ENCODE peak calls at places on chromosomes 11 and 22, in eight cellular contexts. F is heart left ventricle, I is IMR-90, L is tibial nerve, R is Peyer's patch, Q is A549, K is suprapubic skin, S is GM12892. G is an unnamed sample.

GRCh38 chr11:33172996-33173395 is 11.7 kb upstream of the CSTF3 start:
- DNase-seq in K (no peak), L (no peak), R (no peak), F (peak; percentile 38), Q (no peak), S (no peak), I (peak; percentile 31), G (no peak)

GRCh38 chr22:19085233-19086043 is 36.8 kb downstream of the DGCR2 start:
- DNase-seq in R (no peak), F (no peak), I (peak; percentile 52), K (no peak), L (no peak), S (no peak), Q (peak; percentile 18), G (no peak)

GRCh38 chr11:115257286-115258077 is 246.7 kb downstream of the CADM1 start:
- DNase-seq in L (no peak), Q (no peak), K (no peak), F (no peak), R (no peak), S (no peak), I (no peak), G (no peak)

GRCh38 chr22:43923191-43923590 is 414 bp upstream of the PNPLA3 start:
- DNase-seq in S (no peak), F (no peak), Q (no peak), K (no peak), L (no peak), R (no peak), I (no peak), G (no peak)

GRCh38 chr11:71489311-71490043 is 36.5 kb downstream of the NADSYN1 start:
- DNase-seq in L (no peak), F (no peak), I (peak; percentile 82), Q (peak; percentile 23), R (no peak), S (peak; percentile 69), K (no peak), G (no peak)

GRCh38 chr22:37462983-37463382 is 23.2 kb downstream of the MFNG start:
- DNase-seq in L (no peak), K (no peak), F (no peak), I (peak; percentile 49), S (no peak), R (no peak), Q (no peak), G (no peak)

GRCh38 chr22:33477131-33478111 is 419.2 kb upstream of the SYN3 start:
- DNase-seq in Q (no peak), L (no peak), F (no peak), I (no peak), K (no peak), S (no peak), R (no peak), G (no peak)

GRCh38 chr11:92784313-92784712 is 185.1 kb upstream of the MTNR1B start:
- DNase-seq in L (no peak), K (no peak), S (no peak), F (no peak), I (no peak), Q (no peak), R (no peak), G (no peak)

GRCh38 chr11:34261095-34261494 is 96.7 kb downstream of the ABTB2 start:
- DNase-seq in K (no peak), L (no peak), Q (no peak), I (no peak), S (no peak), R (no peak), F (no peak), G (no peak)

GRCh38 chr11:15200696-15201095 is 86.0 kb downstream of the INSC start:
- DNase-seq in R (no peak), Q (no peak), I (no peak), K (no peak), L (no peak), F (no peak), S (no peak), G (no peak)

GRCh38 chr11:11841121-11841604 is 609 bp upstream of the USP47 start:
- DNase-seq in I (no peak), K (peak; percentile 69), L (peak; percentile 27), S (peak; percentile 15), Q (peak; percentile 49), F (peak; percentile 58), R (no peak), G (peak; percentile 57)

GRCh38 chr11:120482149-120482548 is 29.4 kb upstream of the GRIK4 start:
- DNase-seq in Q (peak; percentile 2), L (no peak), R (no peak), I (peak; percentile 39), S (no peak), K (no peak), F (no peak), G (no peak)

GRCh38 chr11:76614471-76615183 is 55.9 kb downstream of the LRRC32 start:
- DNase-seq in I (no peak), L (no peak), S (no peak), F (peak; percentile 83), R (peak; percentile 44), Q (no peak), K (peak; percentile 87), G (no peak)

GRCh38 chr11:110763249-110764011 is 51.2 kb upstream of the ARHGAP20 start:
- DNase-seq in Q (no peak), R (no peak), F (no peak), K (no peak), I (peak; percentile 80), L (peak; percentile 37), S (no peak), G (no peak)

GRCh38 chr11:2889399-2890273 is 4.1 kb upstream of the CDKN1C start:
- DNase-seq in K (no peak), R (no peak), I (no peak), Q (no peak), L (no peak), F (no peak), S (no peak), G (peak; percentile 51)

GRCh38 chr22:30821863-30822215 is 127.2 kb downstream of the OSBP2 start:
- DNase-seq in K (no peak), S (no peak), Q (no peak), R (no peak), L (no peak), F (no peak), I (no peak), G (no peak)

GRCh38 chr11:11533751-11534150 is 88.1 kb downstream of the GALNT18 start:
- DNase-seq in L (no peak), S (no peak), R (no peak), I (no peak), Q (no peak), F (no peak), K (no peak), G (no peak)

GRCh38 chr11:47156333-47156732 is 20.3 kb downstream of the ARFGAP2 start:
- DNase-seq in S (no peak), I (peak; percentile 25), K (no peak), R (no peak), F (no peak), Q (no peak), L (no peak), G (no peak)

GRCh38 chr11:10301656-10302293 is 3.1 kb upstream of the ADM start:
- DNase-seq in Q (no peak), L (no peak), R (no peak), K (no peak), S (no peak), I (peak; percentile 94), F (no peak), G (no peak)

GRCh38 chr22:19567383-19568009 is 43.3 kb upstream of the CLDN5 start:
- DNase-seq in L (no peak), Q (no peak), S (no peak), F (no peak), K (no peak), I (no peak), R (no peak), G (no peak)

DNA sequence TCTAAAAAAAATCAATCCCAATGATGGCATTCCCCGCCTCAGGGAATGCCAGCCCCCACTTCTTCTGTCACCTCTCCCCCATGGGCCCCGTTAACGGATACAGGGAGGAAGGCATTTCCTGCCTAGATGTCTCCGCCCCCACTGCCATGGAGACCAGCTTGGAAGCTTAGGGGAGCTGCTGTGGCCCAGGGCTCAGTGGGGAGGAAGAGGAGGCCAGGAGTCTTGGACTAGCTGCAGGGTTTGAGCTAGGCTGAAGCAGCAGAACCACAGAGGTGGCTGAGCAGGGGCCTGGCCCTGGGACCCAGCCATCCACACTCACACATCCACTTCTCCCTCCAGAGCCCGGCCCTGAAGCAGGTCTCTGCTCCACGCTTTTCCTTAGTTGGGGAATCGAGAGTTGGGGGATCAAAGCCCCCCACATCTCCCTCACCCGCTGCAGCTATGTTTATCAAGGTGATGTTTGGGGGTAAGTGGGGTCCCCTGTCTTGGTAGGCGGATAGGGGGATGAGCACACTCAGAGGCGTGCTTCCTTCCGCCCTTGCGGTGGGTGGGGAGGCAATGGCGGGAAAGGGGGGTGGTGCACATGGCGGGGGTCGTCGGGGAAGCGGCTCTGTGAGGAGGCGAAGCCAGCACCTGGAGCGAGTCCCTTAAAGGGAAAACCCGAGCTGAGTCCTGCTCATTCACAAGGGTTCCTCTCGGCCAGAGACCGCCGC is at the start of gene C22orf15:
- DNase-seq in Q (no peak), S (no peak), I (peak; percentile 29), L (no peak), K (no peak), F (no peak), R (no peak), G (no peak)
- TF ChIP-seq POLR2A in Q (no peak), S (no peak), I (no peak), L (no peak), K (no peak), F (no peak), R (no peak), G (no peak)

GRCh38 chr22:17570851-17571631 is 7.7 kb downstream of the SLC25A18 start:
- DNase-seq in I (peak; percentile 83), K (peak; percentile 93), L (peak; percentile 81), F (peak; percentile 96), Q (no peak), S (no peak), R (no peak), G (peak; percentile 86)
- TF ChIP-seq POLR2A in I (no peak), K (no peak), L (peak; percentile 25), F (no peak), Q (no peak), S (no peak), R (no peak), G (peak; percentile 20)

DNA sequence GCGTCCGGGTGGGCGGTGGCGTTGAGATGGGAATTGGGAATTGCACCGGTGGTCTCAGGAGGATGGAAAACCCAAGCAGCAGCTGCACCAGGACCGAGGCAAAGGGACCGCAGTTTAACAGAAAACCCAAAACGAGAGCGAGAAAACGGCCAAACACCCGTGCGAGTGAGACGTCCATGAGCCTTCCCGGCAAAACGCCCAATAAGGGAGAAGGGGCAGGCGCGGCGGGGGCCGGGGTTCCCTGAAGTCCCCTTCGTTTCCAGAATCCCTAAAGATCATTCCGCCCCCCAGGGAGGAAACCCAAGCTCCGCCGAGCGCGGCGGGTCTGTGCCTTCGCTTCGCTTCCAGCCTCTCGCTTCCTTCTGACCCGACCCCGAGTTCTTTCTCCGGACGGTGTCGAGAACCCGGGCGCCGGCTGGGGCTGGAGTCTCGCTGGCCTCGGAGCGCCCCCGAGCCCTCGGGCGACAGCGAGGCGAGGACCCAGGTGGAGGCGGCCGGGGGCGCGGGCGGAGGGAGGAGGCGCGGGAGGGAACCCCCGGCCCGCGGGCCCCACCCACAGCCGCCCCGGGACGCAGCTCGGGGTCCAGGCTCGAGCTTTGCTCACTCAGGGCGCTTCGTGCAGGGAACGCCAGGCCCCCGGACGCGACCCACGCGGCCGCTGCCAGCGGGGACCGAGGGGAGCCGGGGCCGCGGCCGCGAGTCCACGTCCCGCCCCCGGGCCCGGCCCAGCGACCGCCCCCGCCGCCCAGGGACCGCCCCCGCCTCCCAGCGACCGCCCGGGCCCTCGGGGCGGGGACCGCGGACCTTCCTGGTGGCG is at the start of gene PGGHG:
- DNase-seq in K (peak; percentile 84), I (no peak), F (no peak), R (peak; percentile 90), S (peak; percentile 95), L (peak; percentile 43), Q (no peak), G (peak; percentile 44)
- TF ChIP-seq POLR2A in K (no peak), I (no peak), F (no peak), R (peak; percentile 48), S (no peak), L (no peak), Q (no peak), G (no peak)

GRCh38 chr11:134497586-134497985 is 85.5 kb upstream of the B3GAT1 start:
- DNase-seq in L (no peak), K (no peak), F (no peak), R (peak; percentile 70), I (no peak), Q (no peak), S (no peak), G (no peak)
- TF ChIP-seq POLR2A in L (no peak), K (no peak), F (no peak), R (no peak), I (no peak), Q (no peak), S (no peak), G (no peak)